ENCODE peak calls at places on chromosomes 11 and 22, in four cellular contexts. R is T1000; L is iris pigment epithelial cell; U is activated T-helper 1 cell treated with anti-CD3 and anti-CD28 coated beads, Interleukin-2, amount 50 U/mL, for 16 hours. P is an unnamed sample.

GRCh38 chr22:48783821-48784266 is 1043.8 kb downstream of the BRD1 start:
- DNase-seq in R (no peak), L (no peak), U (no peak), P (no peak)

GRCh38 chr11:101913631-101914030 is 1.2 kb upstream of the CEP126 start:
- DNase-seq in R (no peak), L (no peak), U (no peak), P (no peak)

GRCh38 chr22:21876486-21877176 is 9.2 kb upstream of the MAPK1 start:
- DNase-seq in R (no peak), L (peak; percentile 79), U (peak; percentile 2), P (no peak)

GRCh38 chr11:35605691-35606090 is 12.6 kb upstream of the FJX1 start:
- DNase-seq in R (no peak), L (peak; percentile 65), U (no peak), P (no peak)

GRCh38 chr11:16312242-16312641 is 44.1 kb downstream of the SOX6 start:
- DNase-seq in R (no peak), L (no peak), U (no peak), P (no peak)

GRCh38 chr11:123580557-123581275 is 73.7 kb downstream of the SCN3B start:
- DNase-seq in R (no peak), L (peak; percentile 28), U (peak; percentile 50), P (peak; percentile 29)

GRCh38 chr11:83033972-83034672 is 37.6 kb downstream of the RAB30 start:
- DNase-seq in R (no peak), L (peak; percentile 57), U (no peak), P (no peak)

GRCh38 chr11:119795231-119795630 is 66.2 kb upstream of the NECTIN1 start:
- DNase-seq in R (no peak), L (peak; percentile 89), U (no peak), P (no peak)

GRCh38 chr22:24592846-24593809 is at the start of gene LRRC75B:
- DNase-seq in R (peak; percentile 65), L (peak; percentile 85), U (no peak), P (no peak)

GRCh38 chr22:26681395-26681821 is 24.0 kb downstream of the MIAT start:
- DNase-seq in R (peak; percentile 30), L (peak; percentile 92), U (no peak), P (no peak)

GRCh38 chr22:30262917-30263741 is 3.5 kb downstream of the OSM start:
- DNase-seq in R (peak; percentile 42), L (no peak), U (peak; percentile 66), P (peak; percentile 60)

GRCh38 chr11:35549787-35550186 is 24.4 kb upstream of the PAMR1 start:
- DNase-seq in R (peak; percentile 59), L (peak; percentile 99), U (no peak), P (no peak)

GRCh38 chr11:41527530-41527929 is 68.1 kb upstream of the LRRC4C start:
- DNase-seq in R (no peak), L (no peak), U (no peak), P (no peak)

GRCh38 chr11:82810326-82810725 is 76.7 kb upstream of the FAM181B start:
- DNase-seq in R (no peak), L (peak; percentile 9), U (no peak), P (no peak)

GRCh38 chr11:2841411-2842190 is 44.0 kb downstream of the CDKN1C start:
- DNase-seq in R (no peak), L (no peak), U (no peak), P (no peak)

GRCh38 chr11:68137833-68138232 is 16.6 kb upstream of the CHKA start:
- DNase-seq in R (no peak), L (no peak), U (no peak), P (no peak)

GRCh38 chr11:60863550-60864521 is 3.5 kb upstream of the ZP1 start:
- DNase-seq in R (no peak), L (no peak), U (no peak), P (no peak)

GRCh38 chr11:64865286-64866172 is 12.9 kb downstream of the EHD1 start:
- DNase-seq in R (peak; percentile 43), L (peak; percentile 87), U (no peak), P (no peak)

GRCh38 chr22:50209893-50210292 is 9.1 kb downstream of the SELENOO start:
- DNase-seq in R (no peak), L (peak; percentile 59), U (peak; percentile 45), P (peak; percentile 45)

P was measured in stimulated activated CD8-positive, alpha-beta memory T cell treated with anti-CD3 and anti-CD28 coated beads, Interleukin-4, amount 100 ng/mL, for 4 hours.